ENCODE peak calls at places on chromosomes 5 and 9, in six cellular contexts. S is HT1080, K is RWPE2, H is pancreas, L is NCI-H1436 treated with DMSO at 0.1 percent for 48 hours, I is ureter. F is an unnamed sample.

GRCh38 chr9:92341578-92341977 is 15.8 kb downstream of the CENPP start:
- DNase-seq in S (no peak), K (no peak), H (no peak), L (no peak), I (no peak), F (no peak)

GRCh38 chr9:113526841-113527240 is 63.3 kb downstream of the RGS3 start:
- DNase-seq in S (no peak), K (no peak), H (no peak), L (no peak), I (no peak), F (no peak)

GRCh38 chr9:90642570-90643539 is at the start of gene DIRAS2:
- DNase-seq in S (peak), K (no peak), H (peak), L (peak), I (peak), F (peak)

GRCh38 chr5:17216176-17216973 is 1.1 kb upstream of the BASP1 start:
- DNase-seq in S (peak), K (peak), H (peak), L (peak), I (peak), F (peak)

GRCh38 chr9:113475031-113475430 is 11.5 kb downstream of the RGS3 start:
- DNase-seq in S (no peak), K (no peak), H (no peak), L (no peak), I (peak), F (no peak)

GRCh38 chr9:35274988-35275387 is 113.2 kb downstream of the UNC13B start:
- DNase-seq in S (no peak), K (no peak), H (no peak), L (no peak), I (no peak), F (no peak)

GRCh38 chr5:77210091-77211012 is at the start of gene PDE8B:
- DNase-seq in S (no peak), K (no peak), H (no peak), L (no peak), I (no peak), F (no peak)

GRCh38 chr5:109643951-109644350 is 45.8 kb upstream of the MAN2A1 start:
- DNase-seq in S (no peak), K (no peak), H (no peak), L (no peak), I (no peak), F (no peak)

GRCh38 chr5:14158890-14159666 is 15.9 kb downstream of the TRIO start:
- DNase-seq in S (no peak), K (no peak), H (no peak), L (no peak), I (no peak), F (no peak)

GRCh38 chr9:69499959-69500358 is 172.2 kb downstream of the APBA1 start:
- DNase-seq in S (no peak), K (no peak), H (no peak), L (no peak), I (no peak), F (no peak)

F was measured in NCI-H2081 treated with DMSO at 0.1 percent for 48 hours.